ENCODE peak calls at places on chromosomes 12 and 14, in four cellular contexts. W, G, C and T are unnamed samples.

GRCh38 chr12:117068492-117068891 is 30.7 kb downstream of the TESC start:
- DNase-seq in W (no peak), C (no peak), G (no peak), T (no peak)

GRCh38 chr12:49912846-49913245 is 9.1 kb upstream of the FAIM2 start:
- DNase-seq in G (peak; percentile 23), W (no peak), C (no peak), T (no peak)

GRCh38 chr12:122042910-122043309 is 21.2 kb downstream of the BCL7A start:
- DNase-seq in C (no peak), W (no peak), G (no peak), T (no peak)

GRCh38 chr14:93981874-93982683 is 5.7 kb upstream of the ASB2 start:
- DNase-seq in W (no peak), G (no peak), C (no peak), T (no peak)

GRCh38 chr12:130014485-130014807 is 110.6 kb upstream of the TMEM132D start:
- DNase-seq in C (peak; percentile 57), W (no peak), G (peak; percentile 71), T (no peak)

GRCh38 chr12:120835304-120835612 is 68.9 kb downstream of the SPPL3 start:
- DNase-seq in G (no peak), C (no peak), W (no peak), T (no peak)

GRCh38 chr12:122422769-122423257 is 344 bp upstream of the CLIP1 start:
- DNase-seq in W (peak; percentile 54), G (peak; percentile 57), C (peak; percentile 87), T (peak; percentile 65)

GRCh38 chr12:24489939-24490338 is 459.0 kb downstream of the BCAT1 start:
- DNase-seq in C (no peak), G (no peak), W (no peak), T (no peak)

GRCh38 chr12:46443594-46444263 is 71.2 kb upstream of the SLC38A2 start:
- DNase-seq in G (no peak), W (no peak), C (no peak), T (no peak)

GRCh38 chr12:102062419-102062806 is 622 bp upstream of the WASHC3 start:
- DNase-seq in G (no peak), W (no peak), C (no peak), T (no peak)

GRCh38 chr12:105922670-105923102 is 216.1 kb downstream of the NUAK1 start:
- DNase-seq in W (peak; percentile 91), G (no peak), C (no peak), T (no peak)

GRCh38 chr14:31243860-31244259 is 36.3 kb upstream of the HECTD1 start:
- DNase-seq in C (peak; percentile 59), G (peak; percentile 59), W (no peak), T (no peak)

GRCh38 chr12:84912191-84913142 is at the start of gene SLC6A15:
- DNase-seq in W (peak; percentile 46), C (peak; percentile 91), G (peak; percentile 89), T (no peak)

GRCh38 chr14:75886661-75887348 is 95.0 kb downstream of the TGFB3 start:
- DNase-seq in G (no peak), W (no peak), C (no peak), T (no peak)

GRCh38 chr12:53221203-53222076 is 10.6 kb downstream of the RARG start:
- DNase-seq in C (peak; percentile 82), G (peak; percentile 93), W (peak; percentile 51), T (no peak)

GRCh38 chr14:85934886-85935254 is 404.9 kb downstream of the FLRT2 start:
- DNase-seq in C (no peak), W (no peak), G (no peak), T (no peak)

GRCh38 chr14:91737619-91738018 is 5.7 kb upstream of the CATSPERB start:
- DNase-seq in G (no peak), W (no peak), C (no peak), T (no peak)

GRCh38 chr14:50773632-50774541 is 57.1 kb downstream of the NIN start:
- DNase-seq in C (peak; percentile 75), W (peak; percentile 50), G (peak; percentile 72), T (peak; percentile 89)

GRCh38 chr12:48442191-48442828 is 30.0 kb upstream of the ANP32D start:
- DNase-seq in G (peak; percentile 60), W (no peak), C (peak; percentile 36), T (no peak)

GRCh38 chr12:728781-729180 is 23.6 kb upstream of the WNK1 start:
- DNase-seq in G (no peak), W (no peak), C (no peak), T (no peak)

GRCh38 chr14:27715561-27715960 is 1051.0 kb upstream of the FOXG1 start:
- DNase-seq in C (peak; percentile 7), W (no peak), G (no peak), T (no peak)

GRCh38 chr12:127516467-127516866 is 750.5 kb upstream of the TMEM132C start:
- DNase-seq in C (no peak), W (peak; percentile 10), G (no peak), T (no peak)

GRCh38 chr12:130508318-130508717 is 170.6 kb downstream of the PIWIL1 start:
- DNase-seq in C (no peak), W (no peak), G (no peak), T (no peak)

GRCh38 chr14:100105357-100106169 is 40.3 kb downstream of the EVL start:
- DNase-seq in W (no peak), G (no peak), C (no peak), T (no peak)

GRCh38 chr12:81542621-81543020 is 216.5 kb downstream of the PPFIA2 start:
- DNase-seq in G (no peak), W (no peak), C (peak; percentile 23), T (no peak)

GRCh38 chr14:96965885-96966595 is 168.9 kb downstream of the VRK1 start:
- DNase-seq in W (no peak), C (peak; percentile 62), G (no peak), T (no peak)

GRCh38 chr14:22088614-22089359 is 415.2 kb upstream of the OR4E1 start:
- DNase-seq in C (no peak), G (no peak), W (peak; percentile 27), T (no peak)

GRCh38 chr12:94162108-94162507 is 13.7 kb downstream of the PLXNC1 start:
- DNase-seq in G (no peak), C (no peak), W (no peak), T (no peak)

GRCh38 chr14:56474419-56475022 is 105.1 kb upstream of the TMEM260 start:
- DNase-seq in G (no peak), W (peak; percentile 41), C (peak; percentile 66), T (no peak)

GRCh38 chr12:124720019-124720686 is 143.5 kb downstream of the SCARB1 start:
- DNase-seq in G (no peak), W (peak; percentile 82), C (no peak), T (no peak)

DNA sequence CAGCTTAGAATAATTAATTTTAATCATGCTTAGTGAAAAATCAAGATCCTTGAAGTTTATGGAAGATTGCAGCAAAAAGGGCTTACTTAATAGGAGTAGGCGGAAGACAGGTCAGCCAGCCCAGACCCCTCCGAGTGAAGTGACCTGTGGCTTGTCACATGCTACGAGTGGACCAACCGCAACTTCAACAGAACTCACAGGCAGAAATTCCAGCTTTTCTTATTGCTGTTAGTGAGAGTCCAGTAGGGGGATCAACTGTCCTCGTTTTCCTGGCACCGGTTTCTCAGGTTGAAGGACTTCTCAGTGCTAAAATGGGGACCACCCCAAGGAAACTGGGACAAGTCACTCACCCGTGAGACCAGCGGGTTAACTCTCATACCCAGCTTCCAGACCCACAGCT is 72.9 kb downstream of the ACACB start:
- DNase-seq in G (no peak), W (no peak), C (peak; percentile 51), T (no peak)
- H3K56ac ChIP-seq in G (no peak overlapping the region), W (no peak overlapping the region), C (no peak overlapping the region), T (no peak overlapping the region)

GRCh38 chr12:131950182-131950913 is 606 bp downstream of the EP400 start:
- DNase-seq in G (no peak), W (no peak), C (peak; percentile 18), T (no peak)
- H2BK5ac ChIP-seq in G (no peak overlapping the region), W (peak overlapping the region; percentile 55), C (no peak overlapping the region), T (no peak overlapping the region)

GRCh38 chr12:115722181-115722580 is 555.3 kb downstream of the MED13L start:
- DNase-seq in G (no peak), C (no peak), W (no peak), T (no peak)
- H3K56ac ChIP-seq in G (no peak overlapping the region), C (no peak overlapping the region), W (no peak overlapping the region), T (no peak overlapping the region)

GRCh38 chr14:67358914-67359313 is 690 bp downstream of the ATP6V1D start:
- DNase-seq in C (peak; percentile 62), W (no peak), G (no peak), T (no peak)
- H2BK5ac ChIP-seq in C (no peak overlapping the region), W (peak overlapping the region; percentile 18), G (no peak overlapping the region), T (peak overlapping the region; percentile 61)

DNA sequence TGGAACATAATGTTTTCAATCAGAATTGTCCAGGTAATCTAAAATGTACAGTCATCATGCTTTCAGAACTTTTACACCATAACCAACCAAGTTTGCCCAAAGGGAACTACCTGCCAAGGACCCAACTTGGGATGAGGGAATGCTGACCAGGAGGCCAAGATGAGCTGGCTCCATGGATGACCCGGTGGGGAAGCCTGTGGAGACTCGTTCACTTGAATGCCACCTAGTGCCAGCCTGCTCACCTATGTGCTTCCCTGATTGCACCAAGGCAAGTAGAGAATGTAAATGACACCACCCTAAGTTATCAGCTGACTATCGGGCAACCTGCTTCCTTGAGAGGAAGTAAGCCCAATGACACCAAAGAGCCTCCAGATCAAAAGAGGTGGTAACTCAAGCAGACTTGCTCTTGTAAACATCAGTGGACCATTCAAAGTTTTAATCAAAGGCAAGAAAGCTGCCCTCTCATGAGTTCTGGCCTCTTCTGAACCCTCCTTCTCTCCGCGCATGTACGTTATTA is 137.3 kb downstream of the TTC7B start:
- DNase-seq in W (no peak), C (no peak), G (no peak), T (no peak)
- H3K56ac ChIP-seq in W (no peak overlapping the region), C (no peak overlapping the region), G (no peak overlapping the region), T (no peak overlapping the region)

GRCh38 chr14:68981124-68981523 is 2.0 kb upstream of the ACTN1 start:
- DNase-seq in G (no peak), C (no peak), W (no peak), T (no peak)

GRCh38 chr14:68979021-68979721 is at the start of gene ACTN1:
- DNase-seq in G (peak; percentile 97), C (peak; percentile 99), W (peak; percentile 97), T (peak; percentile 89)

GRCh38 chr14:68978550-68978911 is 571 bp downstream of the ACTN1 start:
- DNase-seq in C (peak; percentile 69), G (peak; percentile 78), W (no peak), T (peak; percentile 88)

GRCh38 chr14:68981539-68981976 is 2.5 kb upstream of the ACTN1 start:
- DNase-seq in W (peak; percentile 91), C (no peak), G (no peak), T (no peak)

GRCh38 chr14:68979722-68980552 is 835 bp upstream of the ACTN1 start:
- DNase-seq in W (peak; percentile 63), C (peak; percentile 89), G (peak; percentile 79), T (no peak)
- H2BK5ac ChIP-seq in W (peak overlapping the region; percentile 88), C (peak overlapping the region; percentile 74), G (no peak overlapping the region), T (peak overlapping the region; percentile 69)